ENCODE peak calls at places on chromosomes 3 and 15, in eight cellular contexts. H, P, E, X, K, D, I and L are unnamed samples.

GRCh38 chr3:193391902-193392301 is 13.3 kb upstream of the ATP13A5 start:
- DNase-seq in H (peak; percentile 57), P (no peak), E (peak; percentile 59), X (no peak), K (no peak), D (no peak), I (no peak), L (no peak)

GRCh38 chr3:42402394-42403100 is 7.9 kb downstream of the LYZL4 start:
- DNase-seq in H (no peak), P (no peak), E (peak; percentile 1), X (no peak), K (no peak), D (no peak), I (no peak), L (no peak)

GRCh38 chr3:8869613-8870012 is 93.7 kb downstream of the RAD18 start:
- DNase-seq in H (no peak), P (no peak), E (peak; percentile 94), X (no peak), K (no peak), D (no peak), I (no peak), L (no peak)

GRCh38 chr15:57591237-57591821 is 375 bp upstream of the MYZAP start:
- DNase-seq in H (peak; percentile 73), P (no peak), E (no peak), X (no peak), K (no peak), D (no peak), I (no peak), L (no peak)

GRCh38 chr15:80559320-80559693 is 135.8 kb upstream of the ABHD17C start:
- DNase-seq in H (peak; percentile 79), P (no peak), E (no peak), X (peak; percentile 76), K (no peak), D (no peak), I (no peak), L (no peak)

GRCh38 chr3:103295974-103296570 is 861.3 kb downstream of the ZPLD1 start:
- DNase-seq in H (no peak), P (no peak), E (peak; percentile 63), X (no peak), K (no peak), D (no peak), I (no peak), L (no peak)

GRCh38 chr3:69542265-69543079 is 156.6 kb upstream of the FRMD4B start:
- DNase-seq in H (peak; percentile 83), P (no peak), E (no peak), X (peak; percentile 64), K (no peak), D (peak; percentile 63), I (peak; percentile 46), L (peak; percentile 75)

GRCh38 chr3:127851899-127852298 is 29.6 kb upstream of the MGLL start:
- DNase-seq in H (no peak), P (no peak), E (no peak), X (no peak), K (no peak), D (no peak), I (no peak), L (no peak)

GRCh38 chr3:8500966-8501365 is 657 bp upstream of the LMCD1 start:
- DNase-seq in H (no peak), P (no peak), E (no peak), X (no peak), K (no peak), D (no peak), I (no peak), L (no peak)

GRCh38 chr3:127206611-127207516 is 13.9 kb downstream of the PRR23E start:
- DNase-seq in H (no peak), P (peak; percentile 36), E (no peak), X (no peak), K (peak; percentile 43), D (no peak), I (no peak), L (no peak)

GRCh38 chr15:59252137-59252536 is 45.5 kb downstream of the LDHAL6B start:
- DNase-seq in H (no peak), P (no peak), E (no peak), X (no peak), K (no peak), D (no peak), I (no peak), L (no peak)

GRCh38 chr15:93173369-93173768 is 84.4 kb upstream of the RGMA start:
- DNase-seq in H (no peak), P (no peak), E (peak; percentile 68), X (no peak), K (no peak), D (no peak), I (no peak), L (no peak)

GRCh38 chr3:22937536-22937935 is 265.6 kb upstream of the UBE2E2 start:
- DNase-seq in H (no peak), P (no peak), E (peak; percentile 30), X (no peak), K (no peak), D (no peak), I (no peak), L (no peak)

GRCh38 chr3:126932188-126932931 is 50.6 kb upstream of the PLXNA1 start:
- DNase-seq in H (peak; percentile 48), P (no peak), E (peak; percentile 36), X (no peak), K (no peak), D (no peak), I (no peak), L (no peak)

GRCh38 chr15:58924326-58924725 is 9.2 kb downstream of the SLTM start:
- DNase-seq in H (no peak), P (no peak), E (no peak), X (no peak), K (no peak), D (no peak), I (no peak), L (no peak)

DNA sequence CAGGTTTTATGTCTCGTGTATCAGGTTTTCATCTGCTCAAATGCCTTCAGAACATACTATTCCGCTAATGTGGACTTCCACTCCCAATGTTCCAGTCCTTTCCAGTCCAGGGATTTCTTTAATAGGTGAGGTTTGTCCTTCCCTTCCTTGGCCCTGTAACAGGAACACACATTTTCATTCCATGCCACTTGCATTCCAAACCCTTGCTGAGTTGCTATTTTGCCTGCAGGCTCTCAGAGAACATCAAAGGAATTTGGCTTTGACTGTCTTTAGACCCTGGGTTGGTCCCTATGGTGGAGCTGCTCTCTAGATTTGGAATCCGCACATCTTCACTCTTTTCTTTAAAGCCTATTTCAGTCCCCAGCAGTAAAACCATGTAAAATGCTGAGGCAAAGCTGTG is 12.3 kb upstream of the ALCAM start:
- DNase-seq in H (no peak), P (no peak), E (no peak), X (no peak), K (no peak), D (no peak), I (no peak), L (no peak)
- H3K4me3 ChIP-seq in H (no peak overlapping the region), P (peak overlapping the region; percentile 38), E (peak overlapping the region; percentile 40), X (peak overlapping the region; percentile 28), K (no peak overlapping the region), D (no peak overlapping the region), I (peak overlapping the region; percentile 54), L (peak overlapping the region; percentile 60)

DNA sequence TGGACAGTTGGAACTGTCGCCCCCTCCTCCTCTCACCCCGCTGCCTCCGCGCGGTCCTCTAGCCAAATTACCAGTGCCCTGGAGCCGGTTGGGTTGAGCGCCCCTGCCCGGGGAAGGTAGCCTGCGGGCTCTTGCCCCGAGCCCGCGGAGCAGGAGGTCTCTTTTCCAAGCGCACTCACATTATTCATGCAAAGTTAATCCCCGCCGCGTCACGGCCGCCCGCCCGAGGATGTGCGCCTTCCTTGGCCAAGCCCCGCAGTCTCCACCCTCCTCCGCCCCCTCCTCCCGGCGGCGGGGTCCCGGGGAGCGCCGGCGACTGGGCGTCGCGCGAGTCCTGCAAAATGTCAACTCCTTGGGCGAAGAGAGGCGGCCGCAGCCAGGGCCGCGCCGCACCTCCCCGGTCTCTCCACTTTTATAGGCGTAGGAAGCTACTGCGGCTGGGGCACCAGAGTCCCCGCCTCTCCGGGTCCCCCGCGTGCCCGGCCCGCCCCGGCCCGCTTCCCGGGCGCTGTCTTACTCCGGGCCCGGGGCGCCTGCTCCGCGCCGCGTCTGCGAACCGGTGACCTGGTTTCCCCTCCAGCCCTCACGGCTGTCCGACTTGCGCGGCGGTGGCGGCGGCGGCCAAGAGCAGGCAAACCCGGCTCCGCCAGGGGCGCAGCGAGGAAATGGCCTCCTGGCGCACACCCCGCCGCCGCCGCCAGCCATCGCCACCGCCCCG is at the start of gene THRB:
- DNase-seq in H (peak; percentile 74), P (peak; percentile 91), E (peak; percentile 43), X (peak; percentile 77), K (peak; percentile 76), D (peak; percentile 11), I (peak; percentile 79), L (peak; percentile 93)
- TF ChIP-seq CTCF in H (peak; percentile 34), P (peak; percentile 46), E (peak; percentile 34), X (peak; percentile 40), K (no peak), D (no peak), I (peak; percentile 56), L (no peak)

DNA sequence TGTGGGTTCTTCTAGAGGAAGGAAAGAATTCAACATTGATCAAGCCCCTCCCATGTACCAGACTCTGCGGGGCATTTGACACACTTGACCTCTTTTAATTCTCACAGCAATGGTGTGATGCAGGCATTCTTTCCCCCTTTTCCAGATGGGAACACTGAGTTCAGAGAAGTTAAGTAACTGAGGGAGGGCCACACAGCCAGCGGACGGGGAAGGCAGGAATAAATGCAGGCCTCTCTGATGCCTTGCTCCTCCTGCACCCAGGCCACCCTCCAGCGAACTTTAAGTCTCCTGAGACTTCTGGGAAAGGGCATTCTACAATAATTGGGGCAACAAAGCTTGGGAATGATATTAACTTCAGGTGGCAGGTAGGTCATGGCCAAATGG is 227.4 kb downstream of the UACA start:
- DNase-seq in H (no peak), P (no peak), E (no peak), X (no peak), K (no peak), D (no peak), I (no peak), L (no peak)
- H3K4me3 ChIP-seq in H (no peak overlapping the region), P (no peak overlapping the region), E (no peak overlapping the region), X (no peak overlapping the region), K (no peak overlapping the region), D (no peak overlapping the region), I (no peak overlapping the region), L (no peak overlapping the region)

GRCh38 chr3:24730173-24730572 is 235.5 kb upstream of the THRB start:
- DNase-seq in H (no peak), P (no peak), E (no peak), X (no peak), K (no peak), D (no peak), I (no peak), L (no peak)

GRCh38 chr3:24722106-24722505 is 227.5 kb upstream of the THRB start:
- DNase-seq in H (no peak), P (no peak), E (no peak), X (no peak), K (no peak), D (no peak), I (no peak), L (no peak)

GRCh38 chr3:24725514-24726255 is 231.0 kb upstream of the THRB start:
- DNase-seq in H (no peak), P (no peak), E (no peak), X (no peak), K (no peak), D (no peak), I (no peak), L (no peak)

DNA sequence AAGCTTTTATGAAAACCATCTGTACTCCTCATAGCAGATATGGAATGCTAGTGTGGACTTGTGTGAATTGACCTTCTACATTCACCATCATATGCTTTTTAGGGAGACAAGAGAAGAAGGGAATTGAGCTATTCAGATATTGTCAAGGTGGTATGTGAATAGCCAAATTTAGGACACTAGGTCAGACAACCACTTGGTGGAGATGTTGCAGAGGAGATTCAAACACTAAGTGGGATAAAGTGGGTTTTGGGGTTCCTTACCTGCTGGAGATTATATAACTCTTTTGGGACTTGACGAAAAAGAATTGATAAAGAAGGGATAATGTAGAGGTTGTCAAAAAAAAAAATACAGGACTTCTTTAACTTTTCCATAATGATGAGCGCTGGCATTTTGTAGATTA is 231.8 kb upstream of the THRB start:
- DNase-seq in H (no peak), P (no peak), E (no peak), X (no peak), K (no peak), D (no peak), I (no peak), L (no peak)
- TF ChIP-seq CTCF in H (no peak), P (no peak), E (no peak), X (no peak), K (no peak), D (no peak), I (no peak), L (no peak)